ENCODE peak calls at places on chromosomes 16 and 17, in five cellular contexts. One of them, this sample, is unnamed.
A peak's percentile ranks its signal among the peaks of the same experiment; 100 is the strongest.

GRCh38 chr17:37177234-37177633 is 198.6 kb upstream of the C17orf78 start:
- DNase-seq in left kidney: peak; percentile 4
- DNase-seq in cardiac fibroblast: no peak
- DNase-seq in ELR: no peak
- DNase-seq in GDM1: no peak
- DNase-seq in this sample: peak; percentile 93

GRCh38 chr17:44236444-44236991 is 17.0 kb upstream of the UBTF start:
- DNase-seq in left kidney: no peak
- DNase-seq in cardiac fibroblast: no peak
- DNase-seq in ELR: no peak
- DNase-seq in GDM1: no peak
- DNase-seq in this sample: no peak

GRCh38 chr16:35605921-35606320 is 2146.5 kb downstream of the TP53TG3F start:
- DNase-seq in left kidney: no peak
- DNase-seq in cardiac fibroblast: no peak
- DNase-seq in ELR: no peak
- DNase-seq in GDM1: no peak
- DNase-seq in this sample: no peak

GRCh38 chr17:76797441-76797840 is 59.5 kb downstream of the MFSD11 start:
- DNase-seq in left kidney: no peak
- DNase-seq in cardiac fibroblast: no peak
- DNase-seq in ELR: peak; percentile 16
- DNase-seq in GDM1: no peak
- DNase-seq in this sample: no peak

GRCh38 chr16:1237990-1238389 is 2.5 kb upstream of the TPSAB1 start:
- DNase-seq in left kidney: no peak
- DNase-seq in cardiac fibroblast: no peak
- DNase-seq in ELR: no peak
- DNase-seq in GDM1: no peak
- DNase-seq in this sample: no peak

GRCh38 chr16:50964491-50964890 is 186.6 kb downstream of the SALL1 start:
- DNase-seq in left kidney: no peak
- DNase-seq in cardiac fibroblast: no peak
- DNase-seq in ELR: no peak
- DNase-seq in GDM1: no peak
- DNase-seq in this sample: no peak

GRCh38 chr16:79217375-79218011 is 383.0 kb downstream of the MAF start:
- DNase-seq in left kidney: no peak
- DNase-seq in cardiac fibroblast: no peak
- DNase-seq in ELR: no peak
- DNase-seq in GDM1: no peak
- DNase-seq in this sample: no peak

GRCh38 chr16:86881118-86881510 is 302.8 kb downstream of the FOXL1 start:
- DNase-seq in left kidney: no peak
- DNase-seq in cardiac fibroblast: no peak
- DNase-seq in ELR: no peak
- DNase-seq in GDM1: no peak
- DNase-seq in this sample: no peak

GRCh38 chr17:4607773-4608187 is 23.5 kb downstream of the SMTNL2 start:
- DNase-seq in left kidney: peak; percentile 82
- DNase-seq in cardiac fibroblast: peak; percentile 85
- DNase-seq in ELR: peak; percentile 27
- DNase-seq in GDM1: peak; percentile 64
- DNase-seq in this sample: no peak

GRCh38 chr17:57577751-57578607 is 167.1 kb downstream of the CCDC182 start:
- DNase-seq in left kidney: peak; percentile 77
- DNase-seq in cardiac fibroblast: peak; percentile 87
- DNase-seq in ELR: no peak
- DNase-seq in GDM1: no peak
- DNase-seq in this sample: peak; percentile 92

GRCh38 chr17:58330997-58331814 is 2.6 kb upstream of the TSPOAP1 start:
- DNase-seq in left kidney: peak; percentile 61
- DNase-seq in cardiac fibroblast: no peak
- DNase-seq in ELR: peak; percentile 61
- DNase-seq in GDM1: peak; percentile 76
- DNase-seq in this sample: no peak

GRCh38 chr16:85987750-85988078 is 88.8 kb downstream of the IRF8 start:
- DNase-seq in left kidney: no peak
- DNase-seq in cardiac fibroblast: peak; percentile 7
- DNase-seq in ELR: no peak
- DNase-seq in GDM1: no peak
- DNase-seq in this sample: no peak

GRCh38 chr17:79022507-79022991 is 1.4 kb upstream of the C1QTNF1 start:
- DNase-seq in left kidney: no peak
- DNase-seq in cardiac fibroblast: peak; percentile 100
- DNase-seq in ELR: no peak
- DNase-seq in GDM1: no peak
- DNase-seq in this sample: no peak

GRCh38 chr17:39631403-39631802 is 4.7 kb downstream of the PPP1R1B start:
- DNase-seq in left kidney: peak; percentile 75
- DNase-seq in cardiac fibroblast: no peak
- DNase-seq in ELR: no peak
- DNase-seq in GDM1: no peak
- DNase-seq in this sample: peak; percentile 86

GRCh38 chr17:61739002-61739401 is 124.3 kb downstream of the BRIP1 start:
- DNase-seq in left kidney: no peak
- DNase-seq in cardiac fibroblast: no peak
- DNase-seq in ELR: no peak
- DNase-seq in GDM1: no peak
- DNase-seq in this sample: no peak

GRCh38 chr16:34078697-34079096 is 619.3 kb downstream of the TP53TG3F start:
- DNase-seq in left kidney: no peak
- DNase-seq in cardiac fibroblast: peak; percentile 37
- DNase-seq in ELR: no peak
- DNase-seq in GDM1: no peak
- DNase-seq in this sample: no peak

GRCh38 chr16:2614761-2615191 is 67.5 kb upstream of the KCTD5 start:
- DNase-seq in left kidney: no peak
- DNase-seq in cardiac fibroblast: no peak
- DNase-seq in ELR: no peak
- DNase-seq in GDM1: no peak
- DNase-seq in this sample: no peak

GRCh38 chr17:63932008-63932561 is at the start of gene CD79B:
- DNase-seq in left kidney: no peak
- DNase-seq in cardiac fibroblast: no peak
- DNase-seq in ELR: no peak
- DNase-seq in GDM1: peak; percentile 26
- DNase-seq in this sample: no peak

GRCh38 chr16:87740909-87741424 is 24.8 kb downstream of the KLHDC4 start:
- DNase-seq in left kidney: peak; percentile 17
- DNase-seq in cardiac fibroblast: peak; percentile 17
- DNase-seq in ELR: no peak
- DNase-seq in GDM1: no peak
- DNase-seq in this sample: peak; percentile 64

GRCh38 chr17:72392056-72393010 is 271.5 kb downstream of the SOX9 start:
- DNase-seq in left kidney: peak; percentile 95
- DNase-seq in cardiac fibroblast: peak; percentile 75
- DNase-seq in ELR: peak; percentile 94
- DNase-seq in GDM1: no peak
- DNase-seq in this sample: no peak

GRCh38 chr16:11744075-11744470 is 1.4 kb upstream of the TXNDC11 start:
- DNase-seq in left kidney: no peak
- DNase-seq in cardiac fibroblast: no peak
- DNase-seq in ELR: no peak
- DNase-seq in GDM1: no peak
- DNase-seq in this sample: peak; percentile 48

This sample was measured in NCI-H69.